ENCODE peak calls at places on chromosome 16, in five cellular contexts. M is C1 segment of cervical spinal cord, O is nucleus accumbens, Y is glutamatergic neuron, B is WTC11. X is an unnamed sample.

GRCh38 chr16:4239020-4239419 is 2.9 kb downstream of the SRL start:
- DNase-seq in M (no peak), O (no peak), Y (no peak), B (no peak), X (no peak)

GRCh38 chr16:67229906-67230808 is 3.2 kb downstream of the TMEM208 start:
- DNase-seq in M (no peak), O (no peak), Y (no peak), B (no peak), X (no peak)

GRCh38 chr16:61936522-61936921 is 99.7 kb downstream of the CDH8 start:
- DNase-seq in M (no peak), O (no peak), Y (peak; percentile 39), B (peak; percentile 40), X (no peak)

GRCh38 chr16:9870962-9871361 is 311.3 kb downstream of the GRIN2A start:
- DNase-seq in M (no peak), O (no peak), Y (no peak), B (no peak), X (no peak)

GRCh38 chr16:73228649-73229048 is 180.7 kb upstream of the ZFHX3 start:
- DNase-seq in M (no peak), O (no peak), Y (no peak), B (no peak), X (no peak)

GRCh38 chr16:84111481-84111880 is 5.3 kb downstream of the MBTPS1 start:
- DNase-seq in M (no peak), O (no peak), Y (no peak), B (no peak), X (no peak)

GRCh38 chr16:6643083-6643686 is 689.5 kb upstream of the RBFOX1 start:
- DNase-seq in M (no peak), O (peak; percentile 29), Y (peak; percentile 55), B (peak; percentile 45), X (no peak)

GRCh38 chr16:58464916-58465731 is 34.8 kb upstream of the NDRG4 start:
- DNase-seq in M (no peak), O (no peak), Y (peak; percentile 60), B (peak; percentile 57), X (no peak)

GRCh38 chr16:19972111-19972510 is 87.5 kb upstream of the GPRC5B start:
- DNase-seq in M (no peak), O (no peak), Y (no peak), B (no peak), X (no peak)

GRCh38 chr16:83781-84615 is 6.0 kb downstream of the MPG start:
- DNase-seq in M (no peak), O (no peak), Y (no peak), B (no peak), X (no peak)

GRCh38 chr16:30149250-30149885 is 26.3 kb upstream of the MAPK3 start:
- DNase-seq in M (no peak), O (no peak), Y (no peak), B (no peak), X (no peak)

GRCh38 chr16:48879173-48879926 is 269.4 kb upstream of the N4BP1 start:
- DNase-seq in M (no peak), O (no peak), Y (no peak), B (no peak), X (no peak)

GRCh38 chr16:26905336-26905735 is 161.4 kb upstream of the C16orf82 start:
- DNase-seq in M (no peak), O (no peak), Y (no peak), B (no peak), X (no peak)

X was measured in frontal cortex.